ENCODE peak calls at places on chromosome 2, in eight cellular contexts. H is AG04449, K is astrocyte of the spinal cord, T is tibial artery, M is HFFc6, J is type B pancreatic cell, Y is natural killer cell, P is GM10248. O is an unnamed sample.

GRCh38 chr2:144517825-144518699 is 1.9 kb downstream of the ZEB2 start:
- DNase-seq in H (no peak), K (peak; percentile 66), T (peak; percentile 67), M (no peak), J (no peak), Y (no peak), P (no peak), O (no peak)

GRCh38 chr2:138078153-138078552 is 113.9 kb downstream of the HNMT start:
- DNase-seq in H (no peak), K (no peak), T (no peak), M (no peak), J (no peak), Y (no peak), P (no peak), O (no peak)

GRCh38 chr2:228533156-228533555 is 351.7 kb upstream of the SPHKAP start:
- DNase-seq in H (no peak), K (no peak), T (no peak), M (no peak), J (no peak), Y (no peak), P (no peak), O (no peak)

GRCh38 chr2:88765154-88765948 is 73.9 kb downstream of the RPIA start:
- DNase-seq in H (no peak), K (peak; percentile 10), T (no peak), M (peak; percentile 1), J (no peak), Y (no peak), P (no peak), O (no peak)

GRCh38 chr2:7508220-7508943 is 591.2 kb downstream of the RNF144A start:
- DNase-seq in H (no peak), K (no peak), T (no peak), M (no peak), J (no peak), Y (no peak), P (no peak), O (no peak)

GRCh38 chr2:101219281-101219680 is 33.4 kb upstream of the CNOT11 start:
- DNase-seq in H (no peak), K (no peak), T (no peak), M (no peak), J (no peak), Y (no peak), P (no peak), O (no peak)

GRCh38 chr2:130828461-130828860 is 8.3 kb upstream of the ARHGEF4 start:
- DNase-seq in H (no peak), K (no peak), T (no peak), M (no peak), J (no peak), Y (no peak), P (no peak), O (no peak)

GRCh38 chr2:134976074-134976702 is 57.6 kb downstream of the CCNT2 start:
- DNase-seq in H (no peak), K (no peak), T (no peak), M (no peak), J (no peak), Y (no peak), P (no peak), O (no peak)

DNA sequence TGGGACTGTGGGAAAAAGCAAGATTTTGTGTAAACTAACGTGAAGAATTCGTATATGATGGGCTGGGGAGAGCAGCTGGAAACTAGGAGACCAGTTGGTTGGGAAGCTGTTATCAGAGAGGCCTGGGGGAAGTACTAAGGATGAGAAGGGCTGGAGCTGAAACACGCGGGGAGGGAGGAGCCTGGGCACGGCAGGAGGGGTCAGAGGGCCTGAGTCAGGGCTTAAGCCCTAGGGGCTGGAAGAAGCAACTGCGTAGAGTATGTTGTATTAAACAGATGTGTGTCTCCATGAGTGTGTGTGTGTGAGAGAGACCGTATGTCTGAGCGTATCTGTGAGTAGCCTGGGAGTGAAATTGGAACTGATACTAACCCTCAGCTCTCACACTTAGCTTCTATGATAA is 8.4 kb downstream of the POMC start:
- DNase-seq in H (no peak), K (no peak), T (no peak), M (no peak), J (no peak), Y (no peak), P (no peak), O (peak; percentile 70)
- TF ChIP-seq CTCF in H (no peak), K (no peak), T (no peak), M (no peak), J (peak; percentile 46), Y (no peak), P (no peak), O (no peak)

GRCh38 chr2:219902870-219903269 is 275.4 kb downstream of the SLC4A3 start:
- DNase-seq in H (no peak), K (no peak), T (no peak), M (no peak), J (no peak), Y (no peak), P (no peak), O (peak; percentile 17)

GRCh38 chr2:219901155-219901554 is 273.7 kb downstream of the SLC4A3 start:
- DNase-seq in H (no peak), K (no peak), T (no peak), M (no peak), J (no peak), Y (no peak), P (peak; percentile 19), O (no peak)

GRCh38 chr2:219905640-219906039 is 278.2 kb downstream of the SLC4A3 start:
- DNase-seq in H (no peak), K (no peak), T (no peak), M (no peak), J (no peak), Y (no peak), P (no peak), O (no peak)

GRCh38 chr2:219908538-219908937 is 281.1 kb downstream of the SLC4A3 start:
- DNase-seq in H (no peak), K (no peak), T (no peak), M (no peak), J (no peak), Y (no peak), P (no peak), O (no peak)

DNA sequence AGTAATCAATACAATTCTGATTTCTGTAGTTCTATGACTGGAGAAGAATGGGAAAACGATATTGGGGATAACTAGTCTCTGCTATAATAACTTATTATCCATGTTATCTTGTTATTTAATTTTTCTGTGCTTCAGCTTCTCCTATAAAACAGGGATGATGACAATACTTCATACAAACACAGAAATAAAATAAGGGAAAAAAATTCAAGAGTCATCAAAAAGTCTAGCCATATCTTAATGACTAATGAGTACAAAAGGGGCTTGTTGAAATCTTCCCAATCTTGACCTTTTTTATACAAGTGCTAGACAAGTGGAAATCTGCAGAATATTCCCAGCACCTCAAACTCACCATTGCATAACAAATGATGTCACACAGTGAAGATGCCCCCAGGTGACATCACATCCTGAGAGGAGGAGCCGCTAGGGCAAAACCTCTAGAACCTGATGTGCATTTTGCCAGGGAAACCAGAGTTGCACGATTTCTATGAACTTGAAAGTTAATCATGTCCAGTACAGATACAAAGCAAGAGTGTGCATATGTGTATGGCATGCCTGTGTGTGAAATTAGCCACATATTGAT is 278.8 kb downstream of the SLC4A3 start:
- DNase-seq in H (no peak), K (no peak), T (no peak), M (no peak), J (no peak), Y (no peak), P (no peak), O (no peak)
- TF ChIP-seq CTCF in H (no peak), K (no peak), T (no peak), M (no peak), J (no peak), Y (no peak), P (no peak), O (no peak)

GRCh38 chr2:196431957-196432356 is 207.6 kb upstream of the CCDC150 start:
- DNase-seq in H (no peak), K (peak; percentile 16), T (no peak), M (no peak), J (no peak), Y (no peak), P (no peak), O (no peak)
- TF ChIP-seq CTCF in H (peak; percentile 26), K (peak; percentile 60), T (no peak), M (peak; percentile 75), J (peak; percentile 73), Y (no peak), P (no peak), O (peak; percentile 42)

GRCh38 chr2:143282684-143283083 is 153.5 kb downstream of the ARHGAP15 start:
- DNase-seq in H (no peak), K (no peak), T (no peak), M (no peak), J (no peak), Y (no peak), P (no peak), O (no peak)

GRCh38 chr2:143280097-143280757 is 151.0 kb downstream of the ARHGAP15 start:
- DNase-seq in H (no peak), K (no peak), T (no peak), M (no peak), J (no peak), Y (no peak), P (no peak), O (no peak)

GRCh38 chr2:143279672-143280071 is 150.5 kb downstream of the ARHGAP15 start:
- DNase-seq in H (no peak), K (no peak), T (no peak), M (no peak), J (no peak), Y (no peak), P (no peak), O (no peak)

GRCh38 chr2:143284087-143284675 is 155.0 kb downstream of the ARHGAP15 start:
- DNase-seq in H (no peak), K (peak; percentile 36), T (no peak), M (peak; percentile 15), J (no peak), Y (no peak), P (peak; percentile 5), O (peak; percentile 68)
- TF ChIP-seq CTCF in H (peak; percentile 56), K (peak; percentile 83), T (no peak), M (peak; percentile 87), J (peak; percentile 80), Y (peak; percentile 89), P (peak; percentile 56), O (peak; percentile 66)

GRCh38 chr2:99066075-99066557 is 75.4 kb upstream of the C2orf15 start:
- DNase-seq in H (no peak), K (peak; percentile 48), T (no peak), M (peak; percentile 57), J (no peak), Y (no peak), P (peak; percentile 38), O (peak; percentile 51)
- TF ChIP-seq CTCF in H (peak; percentile 20), K (peak; percentile 40), T (no peak), M (peak; percentile 76), J (peak; percentile 73), Y (peak; percentile 33), P (peak; percentile 49), O (peak; percentile 62)

GRCh38 chr2:177265386-177265690 is 811 bp upstream of the NFE2L2 start:
- DNase-seq in H (no peak), K (peak; percentile 66), T (no peak), M (no peak), J (no peak), Y (no peak), P (no peak), O (no peak)
- TF ChIP-seq CTCF in H (peak; percentile 51), K (peak; percentile 45), T (peak; percentile 18), M (peak; percentile 65), J (peak; percentile 38), Y (peak; percentile 27), P (peak; percentile 44), O (peak; percentile 47)